ENCODE peak calls at places on chromosomes 1 and 21, in six cellular contexts. Z is sigmoid colon, M is transverse colon, V is suprapubic skin, D is H1, U is A549. Q is an unnamed sample.

GRCh38 chr1:47696911-47697441 is 259.1 kb downstream of the FOXD2 start:
- DNase-seq in Z (peak), D (no peak), U (no peak), V (peak), M (peak), Q (no peak)

GRCh38 chr1:26999440-26999987 is 6.0 kb downstream of the TRNP1 start:
- DNase-seq in V (no peak), M (peak), D (peak), U (peak), Z (peak), Q (peak)

GRCh38 chr1:227654431-227654830 is 80.7 kb downstream of the JMJD4 start:
- DNase-seq in D (no peak), Z (no peak), M (no peak), U (no peak), V (no peak), Q (no peak)

GRCh38 chr1:94004924-94005323 is 95.7 kb upstream of the GCLM start:
- DNase-seq in D (no peak), Z (no peak), V (no peak), M (no peak), U (no peak), Q (no peak)

GRCh38 chr1:119286587-119287181 is 81.9 kb upstream of the HAO2 start:
- DNase-seq in M (peak), U (peak), V (no peak), D (peak), Z (no peak), Q (no peak)

GRCh38 chr21:44666401-44667320 is at the start of gene KRTAP12-2:
- DNase-seq in Z (no peak), M (no peak), U (no peak), V (no peak), D (no peak), Q (no peak)

GRCh38 chr1:87236585-87236984 is 92.1 kb upstream of the LMO4 start:
- DNase-seq in V (no peak), U (no peak), Z (no peak), M (no peak), D (no peak), Q (no peak)

GRCh38 chr21:16532841-16533240 is 803.1 kb downstream of the USP25 start:
- DNase-seq in Z (no peak), D (no peak), U (no peak), V (no peak), M (no peak), Q (no peak)

GRCh38 chr1:44260792-44261474 is 47.7 kb downstream of the DMAP1 start:
- DNase-seq in Z (no peak), V (no peak), M (peak), U (no peak), D (no peak), Q (no peak)

GRCh38 chr21:34133802-34134201 is 60.4 kb downstream of the MRPS6 start:
- DNase-seq in D (no peak), M (no peak), Z (no peak), U (no peak), V (no peak), Q (no peak)

GRCh38 chr1:44826375-44827196 is 16.5 kb downstream of the PTCH2 start:
- DNase-seq in D (no peak), M (peak), Z (peak), U (no peak), V (no peak), Q (no peak)

GRCh38 chr1:66996018-66996682 is 57.8 kb downstream of the SLC35D1 start:
- DNase-seq in D (peak), Z (peak), V (no peak), U (peak), M (peak), Q (peak)

GRCh38 chr1:87642581-87643129 is 314.0 kb downstream of the LMO4 start:
- DNase-seq in Z (no peak), D (peak), U (no peak), M (no peak), V (no peak), Q (no peak)

GRCh38 chr1:51690285-51690961 is 73.5 kb downstream of the OSBPL9 start:
- DNase-seq in U (peak), M (no peak), Z (no peak), D (no peak), V (no peak), Q (no peak)

GRCh38 chr1:229410692-229411433 is 23.0 kb downstream of the ACTA1 start:
- DNase-seq in U (peak), M (peak), V (no peak), Z (peak), D (no peak), Q (no peak)

GRCh38 chr21:34553199-34553952 is 41.4 kb upstream of the KCNE1 start:
- DNase-seq in Z (no peak), V (no peak), D (no peak), U (no peak), M (no peak), Q (no peak)

GRCh38 chr1:159932296-159933285 is 7.3 kb upstream of the TAGLN2 start:
- DNase-seq in V (no peak), M (no peak), Z (no peak), U (no peak), D (no peak), Q (no peak)

GRCh38 chr1:32071758-32072621 is 749 bp upstream of the TMEM39B start:
- DNase-seq in V (no peak), U (no peak), M (no peak), Z (no peak), D (no peak), Q (no peak)

GRCh38 chr1:202972046-202972445 is 5.0 kb upstream of the CYB5R1 start:
- DNase-seq in D (no peak), M (no peak), U (no peak), Z (no peak), V (no peak), Q (no peak)

GRCh38 chr1:88462481-88463261 is 221.4 kb upstream of the PKN2 start:
- DNase-seq in U (no peak), M (no peak), Z (peak), D (peak), V (no peak), Q (no peak)

GRCh38 chr1:207962716-207963428 is 51.9 kb upstream of the CD34 start:
- DNase-seq in U (peak), D (no peak), V (peak), Z (peak), M (peak), Q (peak)
- H3K27ac ChIP-seq in U (peak), D (no peak), V (peak), Z (peak), M (peak), Q (peak)

DNA sequence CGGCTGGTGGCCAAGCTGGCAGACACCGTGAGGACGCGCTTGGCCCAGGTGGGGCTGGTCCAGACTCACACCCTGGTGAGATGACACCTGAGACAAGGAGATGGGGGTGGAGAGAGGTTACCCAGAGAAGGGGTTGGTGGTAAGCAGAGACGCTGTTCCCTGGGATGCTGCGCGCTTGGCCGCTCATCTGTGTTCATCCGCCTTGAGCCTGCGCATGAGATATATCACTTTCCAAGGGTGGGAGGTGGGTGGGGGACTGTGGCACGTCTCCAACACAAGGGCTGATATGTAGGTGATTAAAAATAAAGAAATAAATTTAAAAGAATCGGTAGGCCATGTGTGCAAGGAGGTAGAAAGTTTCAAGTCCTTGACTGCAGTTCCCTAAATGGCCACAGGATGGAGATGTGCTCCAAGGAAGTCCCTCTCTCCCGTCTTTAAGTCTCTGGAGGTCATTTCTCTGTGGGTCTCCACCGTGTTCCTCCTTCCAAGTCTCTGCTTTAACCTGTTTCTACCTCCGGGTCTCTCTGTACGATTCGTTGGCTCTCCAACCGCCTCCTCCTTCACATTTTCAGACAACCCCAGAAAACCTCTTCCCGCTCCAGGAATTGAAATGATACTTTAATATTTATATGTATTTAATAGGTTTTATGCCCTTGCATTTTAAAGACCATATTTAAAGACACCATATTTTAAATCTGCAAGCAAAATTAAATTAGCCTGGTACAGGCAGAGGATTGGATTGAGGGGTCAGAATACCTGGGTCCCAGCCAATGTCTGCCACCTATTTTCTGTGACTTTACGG is 4.5 kb downstream of the TTC24 start:
- DNase-seq in Z (peak), M (peak), D (peak), V (no peak), U (peak), Q (peak)
- TF ChIP-seq CTCF in Z (peak), M (peak), D (peak), V (peak), U (peak), Q (peak)

GRCh38 chr1:95118019-95118499 is 904 bp downstream of the TLCD4 start:
- DNase-seq in M (peak), V (no peak), Z (no peak), D (no peak), U (no peak), Q (no peak)
- TF ChIP-seq EP300 in M (no peak), V (no peak), Z (no peak), D (no peak), U (no peak), Q (no peak)

DNA sequence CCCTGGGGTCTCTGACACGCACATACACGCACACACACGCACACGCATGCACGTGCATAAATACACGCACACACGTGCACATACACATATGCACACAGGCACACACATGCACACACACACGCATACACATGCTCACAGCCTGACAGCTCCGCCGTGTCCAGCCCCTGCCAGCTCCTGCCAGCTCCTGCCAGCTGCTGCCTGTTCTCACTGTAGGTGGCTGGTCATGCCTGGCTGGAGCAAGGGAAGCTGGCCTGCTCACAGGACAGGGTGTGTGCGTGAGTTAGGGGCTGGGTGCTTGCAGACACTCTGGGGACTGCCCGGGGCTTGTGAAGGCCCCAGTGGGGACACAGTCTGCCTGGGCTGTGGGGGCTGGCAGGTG is 4.9 kb downstream of the PLCH2 start:
- DNase-seq in U (no peak), D (no peak), M (no peak), Z (no peak), V (no peak), Q (no peak)
- H3K27ac ChIP-seq in U (no peak), D (no peak), M (no peak), Z (no peak), V (peak), Q (no peak)

DNA sequence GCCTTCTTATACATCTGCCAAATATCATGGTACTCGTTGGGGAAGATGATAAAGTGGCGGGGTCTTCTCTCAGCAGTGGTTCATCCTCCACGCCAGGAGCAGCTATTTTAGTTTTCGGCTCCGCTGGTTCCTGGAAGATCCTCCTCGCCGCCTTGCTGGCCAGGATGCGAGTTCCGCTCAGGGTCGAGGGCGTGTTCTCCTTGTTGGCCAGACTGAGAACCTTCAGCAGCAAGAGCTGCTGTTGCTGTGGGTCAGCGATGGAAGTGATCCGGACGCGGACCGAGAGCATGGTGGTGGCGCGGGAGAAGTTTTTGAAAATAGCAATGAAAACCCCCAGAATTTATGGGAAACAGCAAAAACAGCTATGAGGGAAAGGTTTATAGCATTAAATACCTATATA is 11.4 kb upstream of the CFAP126 start:
- DNase-seq in M (no peak), U (no peak), V (no peak), D (no peak), Z (no peak), Q (no peak)
- TF ChIP-seq CTCF in M (no peak), U (no peak), V (no peak), D (no peak), Z (no peak), Q (no peak)

DNA sequence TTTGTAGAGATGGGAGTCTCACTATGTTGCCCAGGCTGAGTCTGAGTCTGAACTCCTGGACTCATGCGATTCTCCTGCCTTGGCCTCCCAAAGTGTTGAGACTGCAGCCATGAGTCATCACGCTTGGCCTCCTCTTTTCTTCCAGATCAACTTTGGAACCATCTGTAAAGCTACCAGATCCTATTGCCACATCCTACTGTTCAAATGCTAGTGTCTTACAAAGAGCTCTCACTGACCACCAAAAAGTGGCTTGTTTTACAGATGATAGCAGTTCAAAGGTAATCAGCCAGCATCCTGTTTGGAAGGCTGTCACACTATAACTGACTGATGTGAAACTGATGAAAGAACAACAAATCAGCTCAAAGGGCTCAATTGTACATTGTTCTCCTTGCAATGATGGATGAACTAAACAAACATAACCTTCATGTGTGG is 221.6 kb downstream of the AKT3 start:
- DNase-seq in V (no peak), U (no peak), D (no peak), M (no peak), Z (no peak), Q (no peak)
- TF ChIP-seq EP300 in V (no peak), U (no peak), D (no peak), M (no peak), Z (no peak), Q (no peak)

GRCh38 chr1:237108299-237109040 is 66.5 kb downstream of the RYR2 start:
- DNase-seq in U (no peak), Z (no peak), V (no peak), M (no peak), D (no peak), Q (no peak)

GRCh38 chr1:237105826-237106225 is 63.8 kb downstream of the RYR2 start:
- DNase-seq in V (no peak), M (no peak), Z (no peak), U (no peak), D (no peak), Q (no peak)

GRCh38 chr1:237112663-237113062 is 70.7 kb downstream of the RYR2 start:
- DNase-seq in Z (no peak), U (no peak), V (no peak), M (no peak), D (no peak), Q (no peak)

GRCh38 chr1:237115035-237115434 is 73.1 kb downstream of the RYR2 start:
- DNase-seq in V (no peak), U (no peak), D (peak), Z (no peak), M (no peak), Q (no peak)

GRCh38 chr1:237111807-237112206 is 69.8 kb downstream of the RYR2 start:
- DNase-seq in D (no peak), V (no peak), Z (no peak), U (no peak), M (no peak), Q (no peak)
- H3K27ac ChIP-seq in D (no peak), V (no peak), Z (no peak), U (no peak), M (no peak), Q (no peak)

GRCh38 chr1:25641931-25642611 is 25.5 kb downstream of the MAN1C1 start:
- DNase-seq in U (no peak), D (peak), Z (peak), M (no peak), V (no peak), Q (no peak)
- TF ChIP-seq CTCF in U (no peak), D (no peak), Z (no peak), M (no peak), V (no peak), Q (no peak)